ENCODE peak calls at places on chromosomes 16 and 17, in six cellular contexts. One of them, this sample, is unnamed.

GRCh38 chr16:67963325-67964321 is 4.8 kb downstream of the SLC12A4 start:
- DNase-seq in iris pigment epithelial cell: no peak
- DNase-seq in prostate gland: no peak
- DNase-seq in cardiac fibroblast: no peak
- DNase-seq in EH: no peak
- DNase-seq in activated naive CD4-positive, alpha-beta T cell treated with anti-CD3 and anti-CD28 coated beads, Interleukin-2, amount 50 U/mL, for 72 hours: no peak
- DNase-seq in this sample: no peak

GRCh38 chr17:74008196-74008595 is 195.3 kb upstream of the RPL38 start:
- DNase-seq in iris pigment epithelial cell: no peak
- DNase-seq in prostate gland: no peak
- DNase-seq in cardiac fibroblast: no peak
- DNase-seq in EH: no peak
- DNase-seq in activated naive CD4-positive, alpha-beta T cell treated with anti-CD3 and anti-CD28 coated beads, Interleukin-2, amount 50 U/mL, for 72 hours: peak
- DNase-seq in this sample: no peak

GRCh38 chr16:50861926-50862325 is 120.0 kb downstream of the CYLD start:
- DNase-seq in iris pigment epithelial cell: peak
- DNase-seq in prostate gland: no peak
- DNase-seq in cardiac fibroblast: peak
- DNase-seq in EH: peak
- DNase-seq in activated naive CD4-positive, alpha-beta T cell treated with anti-CD3 and anti-CD28 coated beads, Interleukin-2, amount 50 U/mL, for 72 hours: no peak
- DNase-seq in this sample: peak

GRCh38 chr16:64305663-64306062 is 816.2 kb downstream of the CDH11 start:
- DNase-seq in iris pigment epithelial cell: no peak
- DNase-seq in prostate gland: no peak
- DNase-seq in cardiac fibroblast: no peak
- DNase-seq in EH: no peak
- DNase-seq in activated naive CD4-positive, alpha-beta T cell treated with anti-CD3 and anti-CD28 coated beads, Interleukin-2, amount 50 U/mL, for 72 hours: no peak
- DNase-seq in this sample: no peak

GRCh38 chr16:14003119-14003570 is 68.0 kb upstream of the MRTFB start:
- DNase-seq in iris pigment epithelial cell: peak
- DNase-seq in prostate gland: peak
- DNase-seq in cardiac fibroblast: peak
- DNase-seq in EH: peak
- DNase-seq in activated naive CD4-positive, alpha-beta T cell treated with anti-CD3 and anti-CD28 coated beads, Interleukin-2, amount 50 U/mL, for 72 hours: no peak
- DNase-seq in this sample: peak

GRCh38 chr17:80633197-80633596 is 88.6 kb downstream of the RPTOR start:
- DNase-seq in iris pigment epithelial cell: no peak
- DNase-seq in prostate gland: no peak
- DNase-seq in cardiac fibroblast: no peak
- DNase-seq in EH: no peak
- DNase-seq in activated naive CD4-positive, alpha-beta T cell treated with anti-CD3 and anti-CD28 coated beads, Interleukin-2, amount 50 U/mL, for 72 hours: no peak
- DNase-seq in this sample: no peak

GRCh38 chr17:42337442-42337841 is 49.1 kb downstream of the STAT5A start:
- DNase-seq in iris pigment epithelial cell: no peak
- DNase-seq in prostate gland: no peak
- DNase-seq in cardiac fibroblast: no peak
- DNase-seq in EH: no peak
- DNase-seq in activated naive CD4-positive, alpha-beta T cell treated with anti-CD3 and anti-CD28 coated beads, Interleukin-2, amount 50 U/mL, for 72 hours: peak
- DNase-seq in this sample: peak

GRCh38 chr16:84367750-84368320 is 503 bp upstream of the ATP2C2 start:
- DNase-seq in iris pigment epithelial cell: no peak
- DNase-seq in prostate gland: peak
- DNase-seq in cardiac fibroblast: no peak
- DNase-seq in EH: no peak
- DNase-seq in activated naive CD4-positive, alpha-beta T cell treated with anti-CD3 and anti-CD28 coated beads, Interleukin-2, amount 50 U/mL, for 72 hours: no peak
- DNase-seq in this sample: no peak

GRCh38 chr17:17675925-17676534 is 5.2 kb upstream of the RAI1 start:
- DNase-seq in iris pigment epithelial cell: no peak
- DNase-seq in prostate gland: no peak
- DNase-seq in cardiac fibroblast: no peak
- DNase-seq in EH: peak
- DNase-seq in activated naive CD4-positive, alpha-beta T cell treated with anti-CD3 and anti-CD28 coated beads, Interleukin-2, amount 50 U/mL, for 72 hours: no peak
- DNase-seq in this sample: no peak

GRCh38 chr17:66542183-66542966 is 240.0 kb downstream of the PRKCA start:
- DNase-seq in iris pigment epithelial cell: peak
- DNase-seq in prostate gland: no peak
- DNase-seq in cardiac fibroblast: peak
- DNase-seq in EH: peak
- DNase-seq in activated naive CD4-positive, alpha-beta T cell treated with anti-CD3 and anti-CD28 coated beads, Interleukin-2, amount 50 U/mL, for 72 hours: no peak
- DNase-seq in this sample: no peak

GRCh38 chr16:30186782-30187555 is 3.6 kb downstream of the CORO1A start:
- DNase-seq in iris pigment epithelial cell: peak
- DNase-seq in prostate gland: peak
- DNase-seq in cardiac fibroblast: peak
- DNase-seq in EH: peak
- DNase-seq in activated naive CD4-positive, alpha-beta T cell treated with anti-CD3 and anti-CD28 coated beads, Interleukin-2, amount 50 U/mL, for 72 hours: peak
- DNase-seq in this sample: peak

GRCh38 chr16:89115216-89115949 is 21.7 kb downstream of the ACSF3 start:
- DNase-seq in iris pigment epithelial cell: peak
- DNase-seq in prostate gland: peak
- DNase-seq in cardiac fibroblast: peak
- DNase-seq in EH: no peak
- DNase-seq in activated naive CD4-positive, alpha-beta T cell treated with anti-CD3 and anti-CD28 coated beads, Interleukin-2, amount 50 U/mL, for 72 hours: peak
- DNase-seq in this sample: peak

GRCh38 chr17:81422776-81423697 is 27.8 kb downstream of the BAHCC1 start:
- DNase-seq in iris pigment epithelial cell: peak
- DNase-seq in prostate gland: peak
- DNase-seq in cardiac fibroblast: peak
- DNase-seq in EH: peak
- DNase-seq in activated naive CD4-positive, alpha-beta T cell treated with anti-CD3 and anti-CD28 coated beads, Interleukin-2, amount 50 U/mL, for 72 hours: no peak
- DNase-seq in this sample: peak

GRCh38 chr17:40060887-40061480 is 1.8 kb upstream of the THRA start:
- DNase-seq in iris pigment epithelial cell: no peak
- DNase-seq in prostate gland: no peak
- DNase-seq in cardiac fibroblast: no peak
- DNase-seq in EH: no peak
- DNase-seq in activated naive CD4-positive, alpha-beta T cell treated with anti-CD3 and anti-CD28 coated beads, Interleukin-2, amount 50 U/mL, for 72 hours: no peak
- DNase-seq in this sample: no peak

GRCh38 chr17:81241648-81242420 is 2.7 kb downstream of the NDUFAF8 start:
- DNase-seq in iris pigment epithelial cell: no peak
- DNase-seq in prostate gland: peak
- DNase-seq in cardiac fibroblast: peak
- DNase-seq in EH: peak
- DNase-seq in activated naive CD4-positive, alpha-beta T cell treated with anti-CD3 and anti-CD28 coated beads, Interleukin-2, amount 50 U/mL, for 72 hours: peak
- DNase-seq in this sample: peak

GRCh38 chr17:8318536-8318935 is 8.5 kb downstream of the ARHGEF15 start:
- DNase-seq in iris pigment epithelial cell: no peak
- DNase-seq in prostate gland: no peak
- DNase-seq in cardiac fibroblast: no peak
- DNase-seq in EH: no peak
- DNase-seq in activated naive CD4-positive, alpha-beta T cell treated with anti-CD3 and anti-CD28 coated beads, Interleukin-2, amount 50 U/mL, for 72 hours: no peak
- DNase-seq in this sample: no peak

GRCh38 chr17:76441681-76442340 is 11.1 kb downstream of the UBE2O start:
- DNase-seq in iris pigment epithelial cell: no peak
- DNase-seq in prostate gland: no peak
- DNase-seq in cardiac fibroblast: no peak
- DNase-seq in EH: no peak
- DNase-seq in activated naive CD4-positive, alpha-beta T cell treated with anti-CD3 and anti-CD28 coated beads, Interleukin-2, amount 50 U/mL, for 72 hours: no peak
- DNase-seq in this sample: no peak

GRCh38 chr16:4610011-4611005 is 4.4 kb downstream of the UBALD1 start:
- DNase-seq in iris pigment epithelial cell: no peak
- DNase-seq in prostate gland: no peak
- DNase-seq in cardiac fibroblast: no peak
- DNase-seq in EH: no peak
- DNase-seq in activated naive CD4-positive, alpha-beta T cell treated with anti-CD3 and anti-CD28 coated beads, Interleukin-2, amount 50 U/mL, for 72 hours: no peak
- DNase-seq in this sample: no peak

GRCh38 chr16:88316151-88316550 is 66.6 kb upstream of the ZNF469 start:
- DNase-seq in iris pigment epithelial cell: no peak
- DNase-seq in prostate gland: no peak
- DNase-seq in cardiac fibroblast: no peak
- DNase-seq in EH: no peak
- DNase-seq in activated naive CD4-positive, alpha-beta T cell treated with anti-CD3 and anti-CD28 coated beads, Interleukin-2, amount 50 U/mL, for 72 hours: no peak
- DNase-seq in this sample: no peak

GRCh38 chr17:28473542-28473941 is at the start of gene SLC13A2:
- DNase-seq in iris pigment epithelial cell: no peak
- DNase-seq in prostate gland: no peak
- DNase-seq in cardiac fibroblast: no peak
- DNase-seq in EH: no peak
- DNase-seq in activated naive CD4-positive, alpha-beta T cell treated with anti-CD3 and anti-CD28 coated beads, Interleukin-2, amount 50 U/mL, for 72 hours: no peak
- DNase-seq in this sample: no peak

GRCh38 chr16:88539652-88540345 is 30.4 kb upstream of the ZC3H18 start:
- DNase-seq in iris pigment epithelial cell: no peak
- DNase-seq in prostate gland: no peak
- DNase-seq in cardiac fibroblast: no peak
- DNase-seq in EH: no peak
- DNase-seq in activated naive CD4-positive, alpha-beta T cell treated with anti-CD3 and anti-CD28 coated beads, Interleukin-2, amount 50 U/mL, for 72 hours: peak
- DNase-seq in this sample: no peak

GRCh38 chr16:30561212-30561816 is 3.1 kb upstream of the ZNF764 start:
- DNase-seq in iris pigment epithelial cell: no peak
- DNase-seq in prostate gland: no peak
- DNase-seq in cardiac fibroblast: no peak
- DNase-seq in EH: peak
- DNase-seq in activated naive CD4-positive, alpha-beta T cell treated with anti-CD3 and anti-CD28 coated beads, Interleukin-2, amount 50 U/mL, for 72 hours: no peak
- DNase-seq in this sample: no peak

GRCh38 chr17:34723875-34724274 is 144.5 kb downstream of the TMEM132E start:
- DNase-seq in iris pigment epithelial cell: no peak
- DNase-seq in prostate gland: no peak
- DNase-seq in cardiac fibroblast: no peak
- DNase-seq in EH: no peak
- DNase-seq in activated naive CD4-positive, alpha-beta T cell treated with anti-CD3 and anti-CD28 coated beads, Interleukin-2, amount 50 U/mL, for 72 hours: no peak
- DNase-seq in this sample: no peak

GRCh38 chr17:11797803-11798202 is 199.5 kb downstream of the ZNF18 start:
- DNase-seq in iris pigment epithelial cell: no peak
- DNase-seq in prostate gland: no peak
- DNase-seq in cardiac fibroblast: no peak
- DNase-seq in EH: no peak
- DNase-seq in activated naive CD4-positive, alpha-beta T cell treated with anti-CD3 and anti-CD28 coated beads, Interleukin-2, amount 50 U/mL, for 72 hours: no peak
- DNase-seq in this sample: no peak

GRCh38 chr17:50679008-50679544 is 28.6 kb downstream of the ANKRD40 start:
- DNase-seq in iris pigment epithelial cell: no peak
- DNase-seq in prostate gland: no peak
- DNase-seq in cardiac fibroblast: no peak
- DNase-seq in EH: no peak
- DNase-seq in activated naive CD4-positive, alpha-beta T cell treated with anti-CD3 and anti-CD28 coated beads, Interleukin-2, amount 50 U/mL, for 72 hours: no peak
- DNase-seq in this sample: no peak

GRCh38 chr16:53511403-53512280 is 8.6 kb upstream of the AKTIP start:
- DNase-seq in iris pigment epithelial cell: no peak
- DNase-seq in prostate gland: no peak
- DNase-seq in cardiac fibroblast: no peak
- DNase-seq in EH: no peak
- DNase-seq in activated naive CD4-positive, alpha-beta T cell treated with anti-CD3 and anti-CD28 coated beads, Interleukin-2, amount 50 U/mL, for 72 hours: no peak
- DNase-seq in this sample: no peak

GRCh38 chr16:6913535-6913934 is 419.1 kb upstream of the RBFOX1 start:
- DNase-seq in iris pigment epithelial cell: no peak
- DNase-seq in prostate gland: no peak
- DNase-seq in cardiac fibroblast: no peak
- DNase-seq in EH: no peak
- DNase-seq in activated naive CD4-positive, alpha-beta T cell treated with anti-CD3 and anti-CD28 coated beads, Interleukin-2, amount 50 U/mL, for 72 hours: no peak
- DNase-seq in this sample: no peak

GRCh38 chr17:14016858-14017257 is 52.4 kb upstream of the COX10 start:
- DNase-seq in iris pigment epithelial cell: no peak
- DNase-seq in prostate gland: no peak
- DNase-seq in cardiac fibroblast: no peak
- DNase-seq in EH: no peak
- DNase-seq in activated naive CD4-positive, alpha-beta T cell treated with anti-CD3 and anti-CD28 coated beads, Interleukin-2, amount 50 U/mL, for 72 hours: no peak
- DNase-seq in this sample: no peak

GRCh38 chr16:86424968-86425367 is 85.4 kb upstream of the FOXF1 start:
- DNase-seq in iris pigment epithelial cell: no peak
- DNase-seq in prostate gland: no peak
- DNase-seq in cardiac fibroblast: no peak
- DNase-seq in EH: peak
- DNase-seq in activated naive CD4-positive, alpha-beta T cell treated with anti-CD3 and anti-CD28 coated beads, Interleukin-2, amount 50 U/mL, for 72 hours: no peak
- DNase-seq in this sample: no peak